ENCODE peak calls at places on chromosomes 13 and 19, in four cellular contexts. R, Q, N and K are unnamed samples.

GRCh38 chr13:64849174-64849573 is 2381.0 kb downstream of the PCDH9 start:
- DNase-seq in R (no peak), Q (no peak), N (no peak), K (no peak)

GRCh38 chr19:29666634-29667389 is 1.6 kb downstream of the PLEKHF1 start:
- DNase-seq in R (peak), Q (peak), N (peak), K (no peak)

GRCh38 chr19:31014668-31015067 is 334.6 kb downstream of the TSHZ3 start:
- DNase-seq in R (no peak), Q (no peak), N (no peak), K (no peak)

GRCh38 chr13:19179916-19180315 is 1.7 kb downstream of the TUBA3C start:
- DNase-seq in R (no peak), Q (no peak), N (no peak), K (no peak)

GRCh38 chr19:12872941-12873890 is 8.0 kb downstream of the DNASE2 start:
- DNase-seq in R (no peak), Q (no peak), N (peak), K (peak)

GRCh38 chr19:15466851-15467733 is 2.7 kb upstream of the RASAL3 start:
- DNase-seq in R (no peak), Q (no peak), N (no peak), K (peak)

GRCh38 chr19:46821512-46822359 is 28.9 kb downstream of the AP2S1 start:
- DNase-seq in R (no peak), Q (no peak), N (no peak), K (no peak)

GRCh38 chr19:45153339-45154063 is 7.3 kb downstream of the NKPD1 start:
- DNase-seq in R (peak), Q (no peak), N (no peak), K (no peak)

GRCh38 chr13:27359203-27359821 is 65.1 kb upstream of the GTF3A start:
- DNase-seq in R (peak), Q (peak), N (peak), K (no peak)

GRCh38 chr13:74929436-74929835 is 552.5 kb downstream of the TBC1D4 start:
- DNase-seq in R (no peak), Q (no peak), N (no peak), K (no peak)

GRCh38 chr19:19075126-19075525 is 11.3 kb downstream of the SLC25A42 start:
- DNase-seq in R (no peak), Q (no peak), N (no peak), K (no peak)

GRCh38 chr19:35442091-35442490 is 6.0 kb upstream of the FFAR2 start:
- DNase-seq in R (no peak), Q (no peak), N (no peak), K (no peak)

GRCh38 chr19:30416375-30416774 is 44.2 kb downstream of the ZNF536 start:
- DNase-seq in R (no peak), Q (no peak), N (no peak), K (no peak)

GRCh38 chr19:58544591-58545285 is 874 bp downstream of the TRIM28 start:
- DNase-seq in R (peak), Q (no peak), N (no peak), K (no peak)

GRCh38 chr13:31012285-31013024 is 80.0 kb downstream of the TEX26 start:
- DNase-seq in R (peak), Q (no peak), N (peak), K (no peak)

GRCh38 chr19:32129141-32129540 is 216.3 kb upstream of the ZNF507 start:
- DNase-seq in R (no peak), Q (no peak), N (no peak), K (no peak)

GRCh38 chr19:52066258-52066866 is 17.7 kb upstream of the ZNF432 start:
- DNase-seq in R (no peak), Q (no peak), N (no peak), K (no peak)

GRCh38 chr19:2201473-2202148 is 34.5 kb downstream of the PLEKHJ1 start:
- DNase-seq in R (no peak), Q (no peak), N (no peak), K (no peak)

GRCh38 chr19:2198317-2198716 is 34.6 kb downstream of the DOT1L start:
- DNase-seq in R (no peak), Q (no peak), N (no peak), K (no peak)

GRCh38 chr19:2199861-2200623 is 36.1 kb downstream of the PLEKHJ1 start:
- DNase-seq in R (no peak), Q (no peak), N (no peak), K (no peak)

GRCh38 chr19:2197270-2197669 is 33.5 kb downstream of the DOT1L start:
- DNase-seq in R (no peak), Q (no peak), N (no peak), K (no peak)

DNA sequence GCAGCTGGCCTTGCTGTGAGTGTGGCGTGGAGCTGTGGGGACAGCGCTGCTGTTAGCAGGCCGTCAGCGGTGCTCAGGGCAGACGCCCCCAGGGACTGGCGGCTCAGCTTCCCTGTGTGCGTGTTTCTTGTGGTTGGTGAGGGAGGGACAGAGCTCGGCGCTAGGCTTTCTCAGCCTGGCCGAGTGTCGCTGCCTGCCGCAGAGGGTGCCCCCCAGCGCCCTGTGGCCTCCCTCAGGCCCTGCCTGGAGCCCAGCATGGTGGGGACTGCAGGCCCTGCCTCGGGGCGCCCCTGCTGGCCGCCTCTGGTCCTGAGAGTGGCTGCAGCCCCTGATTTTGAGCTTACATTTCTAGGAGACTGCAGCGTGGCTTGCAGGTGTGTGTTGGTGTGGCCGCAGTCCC is 35.5 kb downstream of the DOT1L start:
- DNase-seq in R (peak), Q (no peak), N (no peak), K (no peak)
- TF ChIP-seq CTCF in R (peak), Q (no peak), N (peak), K (peak)

GRCh38 chr13:44573071-44573470 is 3.1 kb downstream of the TSC22D1 start:
- DNase-seq in R (no peak), Q (no peak), N (no peak), K (no peak)
- H3K4me3 ChIP-seq in R (peak), Q (no peak), N (no peak), K (no peak)

GRCh38 chr13:79481685-79482052 is 714 bp downstream of the NDFIP2 start:
- DNase-seq in R (no peak), Q (no peak), N (no peak), K (no peak)
- TF ChIP-seq CTCF in R (no peak), Q (no peak), N (no peak), K (no peak)

DNA sequence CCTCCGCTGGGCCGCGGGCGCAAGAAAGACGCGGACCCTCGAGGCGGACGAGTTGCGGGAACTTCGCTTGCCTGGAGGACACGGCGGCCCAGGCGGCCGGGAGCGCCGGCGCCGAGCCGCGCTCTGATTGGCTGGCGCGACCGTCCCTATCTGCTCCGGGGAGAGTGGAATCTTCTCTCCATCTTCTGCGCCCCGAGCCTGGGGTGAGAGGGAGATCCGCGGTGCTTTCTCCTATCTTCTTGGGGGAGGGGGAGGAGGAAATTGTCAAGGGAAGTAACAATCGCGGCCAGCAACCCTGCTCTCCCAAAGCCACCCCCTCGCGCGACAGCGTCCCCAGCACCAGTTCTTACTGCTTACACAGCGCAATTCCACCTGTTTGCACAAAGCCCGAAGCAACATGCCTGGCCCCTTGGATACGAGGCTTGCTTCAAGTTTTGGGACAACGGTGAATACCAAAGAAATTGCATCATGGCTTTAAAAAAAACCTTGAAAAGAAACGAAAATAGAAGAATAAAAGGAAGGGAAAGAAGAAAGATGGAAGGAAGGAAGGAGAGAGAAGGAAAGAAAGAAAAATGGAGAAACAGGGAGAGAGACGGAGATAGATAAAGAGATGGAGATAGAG is 4.8 kb downstream of the SOX21 start:
- DNase-seq in R (no peak), Q (no peak), N (no peak), K (no peak)
- H3K4me3 ChIP-seq in R (no peak), Q (no peak), N (no peak), K (no peak)